ENCODE peak calls at places on chromosomes 16 and 17, in nine cellular contexts. One of them, this sample, is unnamed.

GRCh38 chr17:36600936-36601302 is 464 bp upstream of the MRM1 start:
- DNase-seq in hepatocyte: peak
- DNase-seq in K562: no peak
- DNase-seq in cardiac fibroblast: no peak
- DNase-seq in endothelial cell of umbilical vein: no peak
- DNase-seq in fibroblast of lung: no peak
- DNase-seq in AG04450: no peak
- DNase-seq in PC-9: no peak
- DNase-seq in fibroblast of the aortic adventitia: no peak
- DNase-seq in this sample: no peak

GRCh38 chr17:65332375-65332774 is 195.2 kb downstream of the RGS9 start:
- DNase-seq in hepatocyte: peak
- DNase-seq in K562: no peak
- DNase-seq in cardiac fibroblast: peak
- DNase-seq in endothelial cell of umbilical vein: no peak
- DNase-seq in fibroblast of lung: peak
- DNase-seq in AG04450: peak
- DNase-seq in PC-9: peak
- DNase-seq in fibroblast of the aortic adventitia: peak
- DNase-seq in this sample: no peak

GRCh38 chr17:81959362-81960129 is 1.4 kb downstream of the NOTUM start:
- DNase-seq in hepatocyte: peak
- DNase-seq in K562: peak
- DNase-seq in cardiac fibroblast: peak
- DNase-seq in endothelial cell of umbilical vein: peak
- DNase-seq in fibroblast of lung: peak
- DNase-seq in AG04450: no peak
- DNase-seq in PC-9: peak
- DNase-seq in fibroblast of the aortic adventitia: peak
- DNase-seq in this sample: no peak

GRCh38 chr16:89201467-89202377 is 1.4 kb upstream of the SLC22A31 start:
- DNase-seq in hepatocyte: peak
- DNase-seq in K562: peak
- DNase-seq in cardiac fibroblast: peak
- DNase-seq in endothelial cell of umbilical vein: peak
- DNase-seq in fibroblast of lung: peak
- DNase-seq in AG04450: no peak
- DNase-seq in PC-9: peak
- DNase-seq in fibroblast of the aortic adventitia: peak
- DNase-seq in this sample: no peak

GRCh38 chr17:80497726-80498241 is 21.4 kb upstream of the NPTX1 start:
- DNase-seq in hepatocyte: no peak
- DNase-seq in K562: no peak
- DNase-seq in cardiac fibroblast: no peak
- DNase-seq in endothelial cell of umbilical vein: no peak
- DNase-seq in fibroblast of lung: no peak
- DNase-seq in AG04450: no peak
- DNase-seq in PC-9: no peak
- DNase-seq in fibroblast of the aortic adventitia: no peak
- DNase-seq in this sample: no peak

GRCh38 chr16:30980959-30981358 is 4.0 kb upstream of the HSD3B7 start:
- DNase-seq in hepatocyte: no peak
- DNase-seq in K562: no peak
- DNase-seq in cardiac fibroblast: no peak
- DNase-seq in endothelial cell of umbilical vein: no peak
- DNase-seq in fibroblast of lung: no peak
- DNase-seq in AG04450: no peak
- DNase-seq in PC-9: no peak
- DNase-seq in fibroblast of the aortic adventitia: no peak
- DNase-seq in this sample: no peak

GRCh38 chr17:81094224-81094743 is 59.3 kb downstream of the BAIAP2 start:
- DNase-seq in hepatocyte: no peak
- DNase-seq in K562: no peak
- DNase-seq in cardiac fibroblast: no peak
- DNase-seq in endothelial cell of umbilical vein: no peak
- DNase-seq in fibroblast of lung: no peak
- DNase-seq in AG04450: no peak
- DNase-seq in PC-9: no peak
- DNase-seq in fibroblast of the aortic adventitia: no peak
- DNase-seq in this sample: no peak

GRCh38 chr17:76397687-76398522 is 13.5 kb downstream of the SPHK1 start:
- DNase-seq in hepatocyte: peak
- DNase-seq in K562: peak
- DNase-seq in cardiac fibroblast: peak
- DNase-seq in endothelial cell of umbilical vein: peak
- DNase-seq in fibroblast of lung: peak
- DNase-seq in AG04450: peak
- DNase-seq in PC-9: peak
- DNase-seq in fibroblast of the aortic adventitia: peak
- DNase-seq in this sample: peak

GRCh38 chr17:32855620-32856019 is 21.3 kb downstream of the MYO1D start:
- DNase-seq in hepatocyte: no peak
- DNase-seq in K562: no peak
- DNase-seq in cardiac fibroblast: no peak
- DNase-seq in endothelial cell of umbilical vein: no peak
- DNase-seq in fibroblast of lung: no peak
- DNase-seq in AG04450: no peak
- DNase-seq in PC-9: no peak
- DNase-seq in fibroblast of the aortic adventitia: no peak
- DNase-seq in this sample: no peak

GRCh38 chr16:50547944-50548658 is at the start of gene NKD1:
- DNase-seq in hepatocyte: peak
- DNase-seq in K562: peak
- DNase-seq in cardiac fibroblast: peak
- DNase-seq in endothelial cell of umbilical vein: peak
- DNase-seq in fibroblast of lung: peak
- DNase-seq in AG04450: no peak
- DNase-seq in PC-9: peak
- DNase-seq in fibroblast of the aortic adventitia: peak
- DNase-seq in this sample: no peak

GRCh38 chr16:11868412-11868980 is 17.2 kb upstream of the RSL1D1 start:
- DNase-seq in hepatocyte: no peak
- DNase-seq in K562: no peak
- DNase-seq in cardiac fibroblast: no peak
- DNase-seq in endothelial cell of umbilical vein: no peak
- DNase-seq in fibroblast of lung: no peak
- DNase-seq in AG04450: no peak
- DNase-seq in PC-9: no peak
- DNase-seq in fibroblast of the aortic adventitia: no peak
- DNase-seq in this sample: no peak

GRCh38 chr16:11875721-11876120 is 24.4 kb upstream of the RSL1D1 start:
- DNase-seq in hepatocyte: no peak
- DNase-seq in K562: no peak
- DNase-seq in cardiac fibroblast: no peak
- DNase-seq in endothelial cell of umbilical vein: no peak
- DNase-seq in fibroblast of lung: no peak
- DNase-seq in AG04450: no peak
- DNase-seq in PC-9: no peak
- DNase-seq in fibroblast of the aortic adventitia: no peak
- DNase-seq in this sample: no peak

GRCh38 chr16:11876306-11876705 is 25.0 kb upstream of the RSL1D1 start:
- DNase-seq in hepatocyte: no peak
- DNase-seq in K562: no peak
- DNase-seq in cardiac fibroblast: no peak
- DNase-seq in endothelial cell of umbilical vein: no peak
- DNase-seq in fibroblast of lung: no peak
- DNase-seq in AG04450: no peak
- DNase-seq in PC-9: no peak
- DNase-seq in fibroblast of the aortic adventitia: no peak
- DNase-seq in this sample: no peak

GRCh38 chr16:11869657-11870228 is 18.4 kb upstream of the RSL1D1 start:
- DNase-seq in hepatocyte: peak
- DNase-seq in K562: no peak
- DNase-seq in cardiac fibroblast: no peak
- DNase-seq in endothelial cell of umbilical vein: no peak
- DNase-seq in fibroblast of lung: no peak
- DNase-seq in AG04450: no peak
- DNase-seq in PC-9: no peak
- DNase-seq in fibroblast of the aortic adventitia: no peak
- DNase-seq in this sample: no peak

DNA sequence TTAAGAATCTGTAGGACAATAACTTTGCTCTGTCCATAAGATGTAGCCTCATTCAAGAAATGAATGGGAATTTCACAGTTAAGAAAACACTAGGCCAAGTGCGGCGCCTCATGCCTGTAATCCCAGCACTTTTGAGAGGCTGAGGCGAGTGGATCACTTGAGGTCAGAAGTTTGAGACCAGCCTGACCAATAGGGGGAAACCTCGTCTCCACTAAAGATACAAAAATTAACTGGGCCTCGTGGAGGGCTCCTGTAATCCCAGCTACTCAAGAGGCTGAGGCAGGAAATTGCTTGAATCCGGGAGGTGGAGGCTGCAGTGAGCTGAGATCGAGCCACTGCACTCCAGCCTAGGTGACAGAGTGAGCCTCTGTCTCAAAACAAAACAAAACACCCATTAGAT is 19.9 kb upstream of the RSL1D1 start:
- DNase-seq in hepatocyte: peak
- DNase-seq in K562: no peak
- DNase-seq in cardiac fibroblast: peak
- DNase-seq in endothelial cell of umbilical vein: peak
- DNase-seq in fibroblast of lung: peak
- DNase-seq in AG04450: no peak
- DNase-seq in PC-9: no peak
- DNase-seq in fibroblast of the aortic adventitia: peak
- DNase-seq in this sample: no peak
- TF ChIP-seq CTCF in hepatocyte: peak
- TF ChIP-seq CTCF in K562: peak
- TF ChIP-seq CTCF in cardiac fibroblast: peak
- TF ChIP-seq CTCF in endothelial cell of umbilical vein: peak
- TF ChIP-seq CTCF in fibroblast of lung: peak
- TF ChIP-seq CTCF in AG04450: peak
- TF ChIP-seq CTCF in PC-9: no peak
- TF ChIP-seq CTCF in fibroblast of the aortic adventitia: peak
- TF ChIP-seq CTCF in this sample: no peak

DNA sequence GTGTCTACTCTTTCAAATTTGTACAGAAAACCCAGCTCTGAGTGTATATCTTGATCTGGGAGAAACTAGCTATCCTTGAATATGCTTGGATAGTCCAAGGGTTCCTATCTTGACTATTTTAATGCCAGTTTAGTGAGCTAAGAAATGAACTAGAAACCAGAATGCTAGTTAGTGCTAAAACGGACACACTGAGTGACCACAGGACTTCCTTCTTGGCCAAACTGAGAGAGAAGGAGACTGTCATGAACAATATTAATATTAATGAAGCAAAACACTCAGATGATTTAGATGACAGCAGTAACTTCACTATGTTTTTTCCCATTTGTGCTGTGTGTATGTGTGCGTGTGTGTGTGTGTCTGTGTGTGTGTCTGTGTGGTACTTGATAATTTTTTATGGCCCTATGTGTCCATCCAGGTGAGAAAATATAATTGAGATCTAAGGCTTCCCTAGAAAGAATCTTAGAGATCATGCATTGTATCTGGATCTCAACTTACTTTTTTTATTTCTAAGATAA is 2.2 kb upstream of the ATXN1L start:
- DNase-seq in hepatocyte: no peak
- DNase-seq in K562: no peak
- DNase-seq in cardiac fibroblast: no peak
- DNase-seq in endothelial cell of umbilical vein: no peak
- DNase-seq in fibroblast of lung: no peak
- DNase-seq in AG04450: no peak
- DNase-seq in PC-9: no peak
- DNase-seq in fibroblast of the aortic adventitia: no peak
- DNase-seq in this sample: no peak
- H3K4me3 ChIP-seq in hepatocyte: no peak
- H3K4me3 ChIP-seq in K562: no peak
- H3K4me3 ChIP-seq in cardiac fibroblast: no peak
- H3K4me3 ChIP-seq in endothelial cell of umbilical vein: no peak
- H3K4me3 ChIP-seq in fibroblast of lung: no peak
- H3K4me3 ChIP-seq in AG04450: no peak
- H3K4me3 ChIP-seq in PC-9: no peak
- H3K4me3 ChIP-seq in fibroblast of the aortic adventitia: no peak
- H3K4me3 ChIP-seq in this sample: no peak

GRCh38 chr17:57550671-57551315 is 194.3 kb downstream of the CCDC182 start:
- DNase-seq in hepatocyte: no peak
- DNase-seq in K562: no peak
- DNase-seq in cardiac fibroblast: no peak
- DNase-seq in endothelial cell of umbilical vein: no peak
- DNase-seq in fibroblast of lung: no peak
- DNase-seq in AG04450: no peak
- DNase-seq in PC-9: no peak
- DNase-seq in fibroblast of the aortic adventitia: no peak
- DNase-seq in this sample: no peak

GRCh38 chr17:57551321-57552079 is 193.6 kb downstream of the CCDC182 start:
- DNase-seq in hepatocyte: no peak
- DNase-seq in K562: no peak
- DNase-seq in cardiac fibroblast: no peak
- DNase-seq in endothelial cell of umbilical vein: no peak
- DNase-seq in fibroblast of lung: no peak
- DNase-seq in AG04450: no peak
- DNase-seq in PC-9: no peak
- DNase-seq in fibroblast of the aortic adventitia: no peak
- DNase-seq in this sample: no peak

GRCh38 chr17:57553991-57554825 is 190.9 kb downstream of the CCDC182 start:
- DNase-seq in hepatocyte: peak
- DNase-seq in K562: peak
- DNase-seq in cardiac fibroblast: peak
- DNase-seq in endothelial cell of umbilical vein: no peak
- DNase-seq in fibroblast of lung: peak
- DNase-seq in AG04450: no peak
- DNase-seq in PC-9: no peak
- DNase-seq in fibroblast of the aortic adventitia: no peak
- DNase-seq in this sample: no peak

GRCh38 chr17:57553525-57553924 is 191.6 kb downstream of the CCDC182 start:
- DNase-seq in hepatocyte: no peak
- DNase-seq in K562: peak
- DNase-seq in cardiac fibroblast: peak
- DNase-seq in endothelial cell of umbilical vein: no peak
- DNase-seq in fibroblast of lung: peak
- DNase-seq in AG04450: peak
- DNase-seq in PC-9: no peak
- DNase-seq in fibroblast of the aortic adventitia: peak
- DNase-seq in this sample: no peak

DNA sequence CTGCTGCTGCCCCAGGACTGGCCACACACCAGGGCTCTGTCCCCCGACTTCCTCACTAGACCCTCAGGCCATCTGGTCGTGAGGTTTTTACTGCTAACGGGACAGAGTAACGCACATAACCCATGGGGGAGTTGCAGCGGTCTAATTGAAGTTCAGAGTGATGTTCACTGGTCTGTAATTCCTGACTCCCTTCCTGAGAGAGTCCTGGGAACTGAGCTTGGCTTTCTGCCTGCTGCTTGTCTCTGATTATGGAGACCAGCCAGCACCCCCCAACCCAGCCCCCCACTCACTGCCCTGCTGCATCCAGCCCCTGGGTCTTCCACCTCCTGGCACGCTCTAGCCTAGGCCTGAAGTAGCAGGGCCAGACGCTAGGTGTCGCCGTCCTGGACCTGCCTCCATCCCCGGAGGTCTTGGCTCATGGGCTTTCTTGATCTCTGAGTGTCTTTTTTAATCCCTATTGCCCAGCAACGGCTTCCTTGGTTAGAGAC is 192.9 kb downstream of the CCDC182 start:
- DNase-seq in hepatocyte: peak
- DNase-seq in K562: peak
- DNase-seq in cardiac fibroblast: peak
- DNase-seq in endothelial cell of umbilical vein: no peak
- DNase-seq in fibroblast of lung: peak
- DNase-seq in AG04450: no peak
- DNase-seq in PC-9: no peak
- DNase-seq in fibroblast of the aortic adventitia: no peak
- DNase-seq in this sample: no peak
- TF ChIP-seq CTCF in hepatocyte: peak
- TF ChIP-seq CTCF in K562: peak
- TF ChIP-seq CTCF in cardiac fibroblast: peak
- TF ChIP-seq CTCF in endothelial cell of umbilical vein: peak
- TF ChIP-seq CTCF in fibroblast of lung: peak
- TF ChIP-seq CTCF in AG04450: peak
- TF ChIP-seq CTCF in PC-9: peak
- TF ChIP-seq CTCF in fibroblast of the aortic adventitia: peak
- TF ChIP-seq CTCF in this sample: peak

GRCh38 chr16:85098565-85098964 is 13.7 kb downstream of the CIBAR2 start:
- DNase-seq in hepatocyte: no peak
- DNase-seq in K562: no peak
- DNase-seq in cardiac fibroblast: no peak
- DNase-seq in endothelial cell of umbilical vein: no peak
- DNase-seq in fibroblast of lung: no peak
- DNase-seq in AG04450: no peak
- DNase-seq in PC-9: no peak
- DNase-seq in fibroblast of the aortic adventitia: no peak
- DNase-seq in this sample: no peak
- H3K4me3 ChIP-seq in hepatocyte: no peak
- H3K4me3 ChIP-seq in K562: no peak
- H3K4me3 ChIP-seq in cardiac fibroblast: no peak
- H3K4me3 ChIP-seq in endothelial cell of umbilical vein: no peak
- H3K4me3 ChIP-seq in fibroblast of lung: no peak
- H3K4me3 ChIP-seq in AG04450: no peak
- H3K4me3 ChIP-seq in PC-9: no peak
- H3K4me3 ChIP-seq in fibroblast of the aortic adventitia: no peak
- H3K4me3 ChIP-seq in this sample: no peak

This sample was measured in astrocyte of the cerebellum.